ENCODE peak calls at places on chromosomes 2 and 18, in five cellular contexts. N is A549; R is gastrocnemius medialis; O is CD8-positive, alpha-beta T cell; B is Peyer's patch. L is an unnamed sample.

GRCh38 chr2:68088950-68089349 is 26.1 kb upstream of the C1D start:
- DNase-seq in O (no peak), R (no peak), B (no peak), N (no peak), L (no peak)

GRCh38 chr18:58671941-58672565 is 788 bp downstream of the MALT1 start:
- DNase-seq in O (no peak), N (peak), R (peak), B (no peak), L (no peak)

GRCh38 chr2:241728000-241728399 is 6.4 kb upstream of the D2HGDH start:
- DNase-seq in R (no peak), N (no peak), O (no peak), B (no peak), L (no peak)

GRCh38 chr2:45992021-45992745 is 305.0 kb upstream of the EPAS1 start:
- DNase-seq in R (peak), N (peak), O (no peak), B (peak), L (no peak)

GRCh38 chr2:85862426-85862825 is 26.4 kb downstream of the ST3GAL5 start:
- DNase-seq in B (no peak), N (no peak), R (no peak), O (peak), L (peak)

GRCh38 chr18:34493566-34494358 is 216.3 kb upstream of the DTNA start:
- DNase-seq in O (no peak), B (no peak), N (no peak), R (peak), L (no peak)

GRCh38 chr2:160156665-160157064 is 43.4 kb downstream of the ITGB6 start:
- DNase-seq in N (peak), O (no peak), B (no peak), R (no peak), L (no peak)

GRCh38 chr2:76984359-76984758 is 537.8 kb downstream of the LRRTM4 start:
- DNase-seq in N (no peak), B (no peak), R (no peak), O (no peak), L (no peak)

GRCh38 chr2:216195565-216195978 is 86.4 kb downstream of the XRCC5 start:
- DNase-seq in B (no peak), N (no peak), O (no peak), R (no peak), L (no peak)

GRCh38 chr18:22348521-22349316 is 69.0 kb downstream of the CTAGE1 start:
- DNase-seq in B (peak), N (peak), R (no peak), O (no peak), L (peak)

GRCh38 chr2:58805126-58805525 is 564.0 kb upstream of the FANCL start:
- DNase-seq in N (no peak), R (no peak), O (no peak), B (no peak), L (no peak)

GRCh38 chr2:165573534-165574461 is 104.3 kb downstream of the CSRNP3 start:
- DNase-seq in O (no peak), B (peak), R (no peak), N (peak), L (no peak)

GRCh38 chr2:217363470-217363869 is 503.6 kb upstream of the TNP1 start:
- DNase-seq in O (no peak), R (no peak), B (no peak), N (no peak), L (no peak)

GRCh38 chr2:128533101-128533500 is 214.4 kb upstream of the HS6ST1 start:
- DNase-seq in R (no peak), O (no peak), B (no peak), N (no peak), L (no peak)

GRCh38 chr2:174568425-174568824 is 29.2 kb downstream of the WIPF1 start:
- DNase-seq in N (no peak), R (no peak), O (no peak), B (no peak), L (no peak)

GRCh38 chr2:237715459-237715947 is 83.1 kb upstream of the RBM44 start:
- DNase-seq in N (no peak), O (no peak), R (no peak), B (peak), L (no peak)

GRCh38 chr2:102094917-102095316 is 47.6 kb upstream of the IL1R1 start:
- DNase-seq in R (peak), B (no peak), N (peak), O (no peak), L (no peak)

GRCh38 chr2:19757586-19757985 is 144.2 kb downstream of the TTC32 start:
- DNase-seq in N (no peak), R (no peak), O (no peak), B (no peak), L (no peak)

GRCh38 chr18:48455555-48456478 is 46.6 kb upstream of the ZBTB7C start:
- DNase-seq in B (no peak), O (no peak), R (peak), N (no peak), L (no peak)

GRCh38 chr18:41875094-41875780 is 79.8 kb upstream of the PIK3C3 start:
- DNase-seq in N (no peak), R (no peak), O (no peak), B (no peak), L (no peak)

GRCh38 chr2:207796585-207797350 is 27.1 kb upstream of the FZD5 start:
- DNase-seq in N (peak), R (no peak), O (no peak), B (no peak), L (no peak)

GRCh38 chr18:36012891-36013290 is 40.4 kb downstream of the RMP24 start:
- DNase-seq in R (no peak), B (no peak), N (no peak), O (no peak), L (no peak)

GRCh38 chr2:54496920-54497319 is 40.8 kb downstream of the SPTBN1 start:
- DNase-seq in N (no peak), B (no peak), O (no peak), R (no peak), L (no peak)

GRCh38 chr2:96236882-96237281 is 28.3 kb upstream of the STARD7 start:
- DNase-seq in R (peak), O (no peak), N (no peak), B (no peak), L (no peak)

GRCh38 chr18:9150116-9150515 is 13.5 kb downstream of the ANKRD12 start:
- DNase-seq in O (no peak), B (no peak), N (no peak), R (no peak), L (no peak)

GRCh38 chr2:180505203-180505602 is 475.2 kb upstream of the UBE2E3 start:
- DNase-seq in N (no peak), R (no peak), O (no peak), B (no peak), L (no peak)

GRCh38 chr2:178331474-178332431 is 119.2 kb downstream of the PRKRA start:
- DNase-seq in R (peak), O (no peak), N (no peak), B (no peak), L (no peak)

GRCh38 chr2:151575338-151575737 is 158.9 kb downstream of the NEB start:
- DNase-seq in B (no peak), O (no peak), N (no peak), R (no peak), L (no peak)

GRCh38 chr2:128841803-128842202 is 523.1 kb upstream of the HS6ST1 start:
- DNase-seq in B (no peak), O (no peak), N (no peak), R (no peak), L (no peak)

GRCh38 chr2:222310747-222311320 is 12.0 kb upstream of the PAX3 start:
- DNase-seq in N (no peak), O (no peak), B (no peak), R (no peak), L (no peak)

GRCh38 chr18:24014986-24015896 is 687 bp downstream of the TTC39C start:
- DNase-seq in B (peak), R (peak), N (peak), O (no peak), L (peak)

GRCh38 chr2:19361325-19361990 is 3.0 kb upstream of the OSR1 start:
- DNase-seq in B (peak), R (no peak), N (no peak), O (no peak), L (no peak)

GRCh38 chr2:105515581-105516415 is 116.9 kb upstream of the FHL2 start:
- DNase-seq in B (no peak), R (no peak), O (no peak), N (no peak), L (no peak)

GRCh38 chr2:20509766-20510490 is 63.1 kb downstream of the RHOB start:
- DNase-seq in R (no peak), B (peak), O (no peak), N (peak), L (no peak)

GRCh38 chr2:145350011-145350410 is 830.1 kb upstream of the ZEB2 start:
- DNase-seq in N (no peak), O (no peak), B (no peak), R (no peak), L (no peak)

GRCh38 chr2:99706734-99707133 is 216.9 kb upstream of the REV1 start:
- DNase-seq in N (no peak), O (no peak), B (no peak), R (no peak), L (no peak)

GRCh38 chr2:112121682-112122254 is 16.4 kb upstream of the FBLN7 start:
- DNase-seq in R (no peak), O (no peak), B (no peak), N (peak), L (no peak)

GRCh38 chr18:58321986-58322385 is 278.0 kb downstream of the NEDD4L start:
- DNase-seq in B (no peak), R (peak), N (peak), O (peak), L (no peak)

GRCh38 chr2:39780825-39781600 is 2.0 kb upstream of the THUMPD2 start:
- DNase-seq in N (peak), R (no peak), B (no peak), O (no peak), L (no peak)

GRCh38 chr2:10169053-10169578 is 46.6 kb downstream of the RRM2 start:
- DNase-seq in R (no peak), B (no peak), O (no peak), N (no peak), L (no peak)
- TF ChIP-seq CTCF in R (no peak), B (no peak), O (no peak), N (no peak), L (no peak)

GRCh38 chr2:24543252-24543651 is 52.2 kb downstream of the NCOA1 start:
- DNase-seq in N (no peak), R (no peak), O (no peak), B (no peak), L (no peak)
- TF ChIP-seq CTCF in N (no peak), R (no peak), O (no peak), B (no peak), L (peak)

GRCh38 chr2:168443818-168444217 is 12.3 kb upstream of the CERS6 start:
- DNase-seq in N (peak), O (no peak), R (no peak), B (no peak), L (no peak)
- TF ChIP-seq CTCF in N (no peak), O (no peak), R (no peak), B (no peak), L (no peak)

DNA sequence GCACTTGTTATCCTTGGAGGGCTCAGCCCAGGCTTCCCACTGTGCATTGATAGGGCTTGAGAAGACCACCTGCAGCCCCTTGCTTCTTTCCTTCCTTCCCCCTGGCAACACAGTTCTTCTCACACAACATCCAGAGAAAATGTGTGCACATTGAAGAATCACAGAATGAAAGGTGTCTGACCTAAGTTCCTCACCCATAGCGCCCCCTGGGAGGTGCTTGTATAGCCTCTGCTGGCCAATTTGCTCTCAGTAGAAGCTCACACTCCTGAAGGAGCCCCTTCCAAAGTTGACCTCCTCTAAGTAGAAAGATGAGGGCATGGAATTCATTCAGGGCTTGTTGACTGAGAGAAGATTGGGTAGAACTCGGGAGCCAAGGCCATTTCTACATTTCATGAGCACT is 758.4 kb upstream of the KLHL29 start:
- DNase-seq in O (no peak), B (no peak), R (no peak), N (peak), L (no peak)
- TF ChIP-seq CTCF in O (no peak), B (no peak), R (no peak), N (no peak), L (no peak)

L was measured in natural killer cell.